ENCODE peak calls at places on chromosomes 1 and 21, in four cellular contexts. C, N, Z and S are unnamed samples.

GRCh38 chr1:25808481-25809244 is 8.7 kb downstream of the SELENON start:
- DNase-seq in C (no peak), N (no peak), Z (no peak), S (no peak)

GRCh38 chr1:224707849-224708725 is 92.0 kb downstream of the CNIH3 start:
- DNase-seq in C (no peak), N (no peak), Z (no peak), S (no peak)

GRCh38 chr21:38680401-38680800 is 125.3 kb upstream of the ETS2 start:
- DNase-seq in C (no peak), N (no peak), Z (no peak), S (no peak)

GRCh38 chr21:25863747-25864146 is 129.0 kb downstream of the GABPA start:
- DNase-seq in C (no peak), N (no peak), Z (no peak), S (no peak)

GRCh38 chr1:33348676-33349080 is 27.8 kb upstream of the A3GALT2 start:
- DNase-seq in C (no peak), N (no peak), Z (no peak), S (no peak)

GRCh38 chr1:33119532-33120217 is 38.7 kb downstream of the AZIN2 start:
- DNase-seq in C (peak; percentile 30), N (no peak), Z (no peak), S (peak; percentile 69)

GRCh38 chr1:13487143-13487868 is 26.5 kb downstream of the LRRC38 start:
- DNase-seq in C (no peak), N (no peak), Z (no peak), S (no peak)

GRCh38 chr1:7962011-7962335 is 462 bp downstream of the PARK7 start:
- DNase-seq in C (no peak), N (no peak), Z (no peak), S (no peak)

GRCh38 chr1:196723325-196724185 is 51.1 kb upstream of the CFHR3 start:
- DNase-seq in C (peak; percentile 67), N (no peak), Z (peak; percentile 29), S (peak; percentile 92)

GRCh38 chr21:43574741-43575465 is 84.4 kb downstream of the HSF2BP start:
- DNase-seq in C (no peak), N (no peak), Z (no peak), S (no peak)

GRCh38 chr1:25809283-25809926 is 9.4 kb downstream of the SELENON start:
- DNase-seq in C (no peak), N (no peak), Z (no peak), S (no peak)

GRCh38 chr1:110525250-110525597 is 6.2 kb upstream of the KCNA10 start:
- DNase-seq in C (no peak), N (no peak), Z (peak; percentile 44), S (no peak)

GRCh38 chr1:153534933-153535663 is 693 bp downstream of the S100A6 start:
- DNase-seq in C (no peak), N (no peak), Z (no peak), S (no peak)

GRCh38 chr1:211935448-211935970 is 99.8 kb downstream of the INTS7 start:
- DNase-seq in C (no peak), N (peak; percentile 97), Z (no peak), S (no peak)

GRCh38 chr1:21761052-21761451 is 21.9 kb downstream of the USP48 start:
- DNase-seq in C (no peak), N (no peak), Z (no peak), S (no peak)

GRCh38 chr1:15942661-15943514 is 33.0 kb downstream of the ZBTB17 start:
- DNase-seq in C (no peak), N (no peak), Z (no peak), S (no peak)

GRCh38 chr1:218804014-218804785 is 369.5 kb upstream of the LYPLAL1 start:
- DNase-seq in C (no peak), N (no peak), Z (no peak), S (no peak)

GRCh38 chr1:226027861-226028260 is 28.7 kb upstream of the SDE2 start:
- DNase-seq in C (peak; percentile 37), N (no peak), Z (no peak), S (no peak)

GRCh38 chr1:234619071-234619480 is 9.1 kb upstream of the IRF2BP2 start:
- DNase-seq in C (no peak), N (no peak), Z (no peak), S (no peak)

GRCh38 chr1:227793079-227793947 is 22.2 kb upstream of the PRSS38 start:
- DNase-seq in C (no peak), N (no peak), Z (no peak), S (no peak)

GRCh38 chr1:82704966-82705365 is 904.2 kb downstream of the ADGRL2 start:
- DNase-seq in C (no peak), N (no peak), Z (no peak), S (no peak)

GRCh38 chr1:240765732-240766363 is 153.9 kb upstream of the GREM2 start:
- DNase-seq in C (no peak), N (no peak), Z (no peak), S (no peak)

GRCh38 chr1:53725238-53725689 is 13.7 kb downstream of the GLIS1 start:
- DNase-seq in C (peak; percentile 15), N (no peak), Z (no peak), S (peak; percentile 80)

GRCh38 chr1:7470904-7471638 is 300.0 kb upstream of the VAMP3 start:
- DNase-seq in C (no peak), N (peak; percentile 23), Z (no peak), S (no peak)

GRCh38 chr1:159088050-159088449 is 11.5 kb upstream of the AIM2 start:
- DNase-seq in C (no peak), N (no peak), Z (no peak), S (no peak)

GRCh38 chr1:201216395-201217085 is 25.9 kb downstream of the IGFN1 start:
- DNase-seq in C (no peak), N (no peak), Z (peak; percentile 37), S (no peak)

GRCh38 chr1:116556289-116557006 is 14.4 kb downstream of the CD58 start:
- DNase-seq in C (no peak), N (peak; percentile 96), Z (peak; percentile 58), S (no peak)

GRCh38 chr1:160961419-160961818 is 6.8 kb upstream of the ITLN2 start:
- DNase-seq in C (peak; percentile 25), N (no peak), Z (no peak), S (no peak)

GRCh38 chr1:47936916-47937551 is 60.2 kb downstream of the TRABD2B start:
- DNase-seq in C (no peak), N (no peak), Z (no peak), S (no peak)

GRCh38 chr1:158289722-158290570 is at the start of gene CD1C:
- DNase-seq in C (no peak), N (no peak), Z (no peak), S (no peak)

GRCh38 chr1:42424201-42424600 is 31.6 kb downstream of the ZMYND12 start:
- DNase-seq in C (no peak), N (no peak), Z (no peak), S (no peak)

GRCh38 chr1:91502882-91503184 is 2.2 kb downstream of the CDC7 start:
- DNase-seq in C (peak; percentile 83), N (no peak), Z (peak; percentile 12), S (no peak)

GRCh38 chr1:16986596-16987361 is 6.4 kb upstream of the MFAP2 start:
- DNase-seq in C (no peak), N (no peak), Z (peak; percentile 73), S (peak; percentile 83)

GRCh38 chr1:42463906-42464305 is 820 bp downstream of the CCDC30 start:
- DNase-seq in C (no peak), N (no peak), Z (no peak), S (no peak)

GRCh38 chr1:73205294-73205973 is 923.1 kb upstream of the NEGR1 start:
- DNase-seq in C (no peak), N (no peak), Z (no peak), S (peak; percentile 18)

GRCh38 chr1:118826669-118827068 is 161.5 kb downstream of the TBX15 start:
- DNase-seq in C (no peak), N (no peak), Z (no peak), S (no peak)

GRCh38 chr1:158941317-158941716 is 10.0 kb downstream of the PYHIN1 start:
- DNase-seq in C (no peak), N (no peak), Z (no peak), S (no peak)

GRCh38 chr21:42239973-42240372 is 21.0 kb downstream of the ABCG1 start:
- DNase-seq in C (no peak), N (no peak), Z (no peak), S (no peak)
- TF ChIP-seq ETV6 in C (no peak), N (no peak), Z (no peak), S (no peak)

DNA sequence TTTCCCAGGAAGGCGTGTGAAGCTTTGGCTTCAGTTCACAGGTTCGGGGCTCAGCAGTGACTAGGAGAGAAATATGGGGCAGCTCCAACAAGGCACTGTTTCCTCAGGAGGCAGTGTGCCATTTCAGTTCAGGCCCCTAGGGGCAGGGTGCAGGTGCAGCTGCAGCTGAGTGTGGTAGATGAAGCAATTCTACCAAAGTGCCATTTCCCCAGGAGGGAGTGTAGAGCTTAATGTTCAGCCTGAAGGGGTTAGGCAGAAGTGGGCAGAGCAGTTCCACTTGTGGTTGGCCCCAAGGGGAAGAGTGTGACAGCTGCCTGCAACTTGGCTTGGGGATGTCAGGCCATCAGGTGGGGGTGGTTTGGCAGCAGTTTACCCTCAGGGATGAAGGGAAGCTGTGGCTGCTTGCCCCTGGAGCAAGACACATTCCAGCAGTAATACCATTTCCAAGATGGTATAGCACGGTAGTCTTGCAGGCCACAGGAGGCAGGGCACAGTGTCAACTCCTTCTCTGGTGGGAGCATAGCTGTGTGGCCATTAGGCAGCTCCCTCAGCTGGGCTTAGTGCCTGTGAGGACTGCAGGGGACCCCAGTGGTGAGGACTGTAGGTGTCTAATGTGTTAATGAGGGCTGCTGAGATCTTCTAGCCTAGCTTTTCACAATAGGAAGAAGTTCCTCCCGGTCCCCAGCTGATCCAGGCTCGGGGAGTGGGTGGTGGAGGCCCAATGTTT is 34.7 kb downstream of the RGSL1 start:
- DNase-seq in C (no peak), N (peak; percentile 30), Z (no peak), S (peak; percentile 54)
- TF ChIP-seq CBFB in C (no peak), N (no peak), Z (no peak), S (no peak)

DNA sequence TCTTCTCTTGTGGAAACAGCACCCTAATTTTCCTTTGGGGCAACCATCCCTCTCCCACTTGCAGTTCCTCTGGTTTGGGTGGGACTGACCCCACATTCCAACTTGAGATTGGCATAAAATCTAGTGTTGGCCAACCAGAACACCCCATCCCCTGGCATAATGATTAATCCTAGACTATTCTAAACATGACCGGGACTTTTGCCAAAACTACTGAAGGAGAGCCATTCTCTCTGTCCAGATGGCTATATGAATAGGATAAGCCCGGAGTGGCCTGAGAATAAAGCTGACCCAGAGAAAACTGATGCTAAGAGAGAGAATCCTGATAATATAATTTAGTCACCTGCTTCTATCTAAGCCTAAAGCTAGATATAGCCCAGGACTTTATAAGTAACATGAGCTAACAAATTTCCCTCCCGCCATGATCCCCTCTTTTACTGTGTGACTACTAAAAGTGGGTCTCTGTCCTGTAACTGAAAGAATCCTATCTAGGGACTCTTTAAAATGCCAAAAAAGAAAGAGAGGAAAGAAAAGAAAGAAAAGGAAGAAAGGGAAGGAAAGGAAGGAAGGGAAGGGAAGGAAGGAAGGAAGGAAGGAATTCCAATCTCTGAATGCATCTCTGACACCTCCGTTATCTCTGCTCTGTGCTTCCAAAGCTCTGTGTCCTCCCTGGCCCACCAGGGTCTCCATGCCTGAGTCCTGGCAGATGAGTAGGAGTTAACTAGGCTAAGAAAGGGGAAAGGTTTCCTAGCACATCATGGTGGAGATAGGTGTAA is 28.0 kb upstream of the NRDC start:
- DNase-seq in C (no peak), N (no peak), Z (no peak), S (no peak)
- TF ChIP-seq ETV6 in C (no peak), N (no peak), Z (no peak), S (no peak)

DNA sequence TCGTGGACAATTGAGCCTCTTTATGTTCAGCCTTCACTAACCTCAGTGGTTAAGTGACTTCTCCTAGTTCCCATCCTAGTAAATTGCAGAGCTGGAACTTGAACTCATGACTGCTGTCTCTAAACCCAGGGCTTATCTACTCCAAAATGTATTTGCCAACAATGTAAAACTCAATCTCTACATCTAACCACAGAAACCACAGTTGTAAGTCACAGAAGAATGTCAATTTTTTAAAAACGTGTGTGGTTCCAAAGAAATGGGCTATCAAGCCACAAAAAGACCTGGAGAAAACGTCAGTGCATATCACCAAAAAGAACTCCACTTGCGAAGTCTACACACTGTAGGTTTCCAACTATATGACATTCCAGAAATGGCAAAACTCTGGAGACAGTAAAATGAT is 172.6 kb upstream of the HMCN1 start:
- DNase-seq in C (no peak), N (no peak), Z (no peak), S (no peak)
- TF ChIP-seq CBFB in C (no peak), N (no peak), Z (no peak), S (no peak)